ENCODE peak calls at places on chromosomes 13 and 19, in seven cellular contexts. C, M, K, X, H, Q and Y are unnamed samples.
A peak's percentile ranks its signal among the peaks of the same experiment; 100 is the strongest.

GRCh38 chr19:14385492-14385891 is 4.2 kb downstream of the ADGRE5 start:
- DNase-seq in C (no peak), M (no peak), K (no peak), X (no peak), H (no peak), Q (no peak), Y (no peak)

GRCh38 chr13:30872685-30873443 is 33.2 kb upstream of the MEDAG start:
- DNase-seq in C (no peak), M (no peak), K (no peak), X (peak; percentile 41), H (peak; percentile 94), Q (no peak), Y (peak; percentile 88)

GRCh38 chr19:39038098-39038497 is 5.7 kb upstream of the FBXO27 start:
- DNase-seq in C (no peak), M (no peak), K (no peak), X (no peak), H (peak; percentile 32), Q (no peak), Y (peak; percentile 58)

GRCh38 chr19:47644743-47645499 is 36.0 kb downstream of the BICRA start:
- DNase-seq in C (no peak), M (no peak), K (no peak), X (no peak), H (no peak), Q (no peak), Y (no peak)

GRCh38 chr19:8571006-8571411 is 6.2 kb downstream of the MYO1F start:
- DNase-seq in C (peak; percentile 40), M (peak; percentile 84), K (peak; percentile 63), X (peak; percentile 44), H (peak; percentile 86), Q (no peak), Y (peak; percentile 70)

GRCh38 chr13:106145997-106146864 is 389.2 kb downstream of the EFNB2 start:
- DNase-seq in C (no peak), M (no peak), K (no peak), X (no peak), H (no peak), Q (no peak), Y (no peak)

GRCh38 chr19:44718441-44719261 is 19.7 kb downstream of the CEACAM16 start:
- DNase-seq in C (no peak), M (no peak), K (no peak), X (peak; percentile 79), H (peak; percentile 83), Q (no peak), Y (peak; percentile 73)

GRCh38 chr13:46893820-46894533 is 2.9 kb downstream of the HTR2A start:
- DNase-seq in C (peak; percentile 62), M (peak; percentile 46), K (peak; percentile 22), X (peak; percentile 81), H (peak; percentile 60), Q (peak; percentile 16), Y (peak; percentile 37)

GRCh38 chr13:44440046-44440608 is 66.5 kb downstream of the SERP2 start:
- DNase-seq in C (no peak), M (no peak), K (no peak), X (no peak), H (peak; percentile 48), Q (no peak), Y (peak; percentile 48)

GRCh38 chr13:73903561-73903960 is 230.6 kb downstream of the KLF12 start:
- DNase-seq in C (no peak), M (no peak), K (no peak), X (no peak), H (no peak), Q (no peak), Y (no peak)

GRCh38 chr13:45615501-45616101 is at the start of gene ERICH6B:
- DNase-seq in C (no peak), M (no peak), K (no peak), X (peak; percentile 36), H (peak; percentile 51), Q (no peak), Y (peak; percentile 51)

GRCh38 chr13:40667622-40667978 is 1.2 kb upstream of the FOXO1 start:
- DNase-seq in C (no peak), M (peak; percentile 6), K (no peak), X (no peak), H (no peak), Q (no peak), Y (no peak)

GRCh38 chr19:45972944-45973525 is 630 bp downstream of the NOVA2 start:
- DNase-seq in C (no peak), M (no peak), K (no peak), X (no peak), H (no peak), Q (no peak), Y (no peak)

GRCh38 chr19:50493171-50493570 is 16.5 kb upstream of the GARIN5A start:
- DNase-seq in C (no peak), M (no peak), K (no peak), X (no peak), H (no peak), Q (no peak), Y (no peak)

GRCh38 chr13:43664700-43665191 is 122.0 kb downstream of the ENOX1 start:
- DNase-seq in C (no peak), M (peak; percentile 11), K (no peak), X (peak; percentile 23), H (peak; percentile 69), Q (no peak), Y (peak; percentile 74)

GRCh38 chr19:6761053-6761676 is 6.1 kb downstream of the SH2D3A start:
- DNase-seq in C (no peak), M (no peak), K (no peak), X (no peak), H (no peak), Q (no peak), Y (peak; percentile 18)

GRCh38 chr19:57438925-57439324 is 3.8 kb downstream of the ZNF749 start:
- DNase-seq in C (no peak), M (no peak), K (no peak), X (no peak), H (no peak), Q (no peak), Y (no peak)

GRCh38 chr19:6362024-6362344 is 653 bp downstream of the CLPP start:
- DNase-seq in C (no peak), M (no peak), K (no peak), X (no peak), H (no peak), Q (no peak), Y (no peak)

GRCh38 chr13:75855216-75855615 is 219.1 kb downstream of the LMO7 start:
- DNase-seq in C (no peak), M (no peak), K (no peak), X (no peak), H (no peak), Q (no peak), Y (no peak)

GRCh38 chr13:88248393-88248792 is 577.2 kb downstream of the SLITRK5 start:
- DNase-seq in C (no peak), M (no peak), K (no peak), X (no peak), H (no peak), Q (no peak), Y (no peak)

GRCh38 chr19:17049711-17050280 is 23.2 kb upstream of the CPAMD8 start:
- DNase-seq in C (no peak), M (no peak), K (no peak), X (no peak), H (peak; percentile 68), Q (no peak), Y (peak; percentile 82)

GRCh38 chr13:20126460-20127262 is 34.2 kb downstream of the GJA3 start:
- DNase-seq in C (no peak), M (no peak), K (no peak), X (no peak), H (no peak), Q (no peak), Y (no peak)

GRCh38 chr13:44876782-44877324 is 112.4 kb downstream of the NUFIP1 start:
- DNase-seq in C (peak; percentile 15), M (no peak), K (no peak), X (no peak), H (no peak), Q (no peak), Y (no peak)

GRCh38 chr19:30450945-30451344 is 78.8 kb downstream of the ZNF536 start:
- DNase-seq in C (no peak), M (no peak), K (no peak), X (peak; percentile 49), H (no peak), Q (no peak), Y (no peak)

GRCh38 chr13:47415048-47415447 is 518.2 kb upstream of the HTR2A start:
- DNase-seq in C (no peak), M (no peak), K (no peak), X (no peak), H (peak; percentile 22), Q (no peak), Y (peak; percentile 67)

GRCh38 chr19:15241259-15241658 is 9.0 kb upstream of the EPHX3 start:
- DNase-seq in C (no peak), M (no peak), K (no peak), X (no peak), H (no peak), Q (no peak), Y (no peak)

GRCh38 chr19:55146078-55146647 is 2.8 kb downstream of the TNNT1 start:
- DNase-seq in C (no peak), M (peak; percentile 34), K (no peak), X (no peak), H (peak; percentile 17), Q (no peak), Y (no peak)

GRCh38 chr19:49973987-49974386 is 13.0 kb upstream of the SIGLEC11 start:
- DNase-seq in C (no peak), M (no peak), K (no peak), X (peak; percentile 54), H (no peak), Q (no peak), Y (no peak)

GRCh38 chr19:11130824-11131455 is 24.6 kb downstream of the SPC24 start:
- DNase-seq in C (peak; percentile 65), M (peak; percentile 51), K (peak; percentile 61), X (peak; percentile 89), H (peak; percentile 79), Q (no peak), Y (peak; percentile 62)

GRCh38 chr13:67977081-67977480 is 746.9 kb upstream of the PCDH9 start:
- DNase-seq in C (no peak), M (no peak), K (no peak), X (no peak), H (no peak), Q (no peak), Y (no peak)

GRCh38 chr19:35116085-35116801 is 620 bp downstream of the FXYD3 start:
- DNase-seq in C (no peak), M (no peak), K (no peak), X (no peak), H (no peak), Q (no peak), Y (no peak)

GRCh38 chr13:30832377-30832776 is 73.7 kb upstream of the MEDAG start:
- DNase-seq in C (no peak), M (no peak), K (no peak), X (no peak), H (no peak), Q (no peak), Y (no peak)

GRCh38 chr13:48038763-48039162 is 1.2 kb downstream of the NUDT15 start:
- DNase-seq in C (no peak), M (peak; percentile 18), K (no peak), X (no peak), H (peak; percentile 8), Q (no peak), Y (no peak)

GRCh38 chr13:44158741-44159632 is 214.6 kb upstream of the SERP2 start:
- DNase-seq in C (no peak), M (no peak), K (no peak), X (peak; percentile 33), H (no peak), Q (no peak), Y (no peak)

GRCh38 chr19:4077800-4078683 is 11.3 kb upstream of the ZBTB7A start:
- DNase-seq in C (peak; percentile 45), M (peak; percentile 42), K (peak; percentile 27), X (peak; percentile 89), H (peak; percentile 35), Q (no peak), Y (no peak)